ENCODE peak calls at places on chromosomes 1 and 21, in six cellular contexts. W is GM20000; A is CD8-positive, alpha-beta T cell; F is kidney; E is esophagus muscularis mucosa; L is right lobe of liver. J is an unnamed sample.

GRCh38 chr1:2347409-2347785 is 44.0 kb downstream of the MORN1 start:
- DNase-seq in W (no peak), A (no peak), F (peak), E (no peak), L (peak), J (no peak)

GRCh38 chr21:46128106-46128982 is 27.0 kb downstream of the FTCD start:
- DNase-seq in W (no peak), A (no peak), F (peak), E (no peak), L (peak), J (no peak)

GRCh38 chr1:46708121-46708520 is 10.8 kb downstream of the EFCAB14 start:
- DNase-seq in W (no peak), A (no peak), F (no peak), E (no peak), L (no peak), J (no peak)

GRCh38 chr1:71037066-71037465 is 10.6 kb downstream of the PTGER3 start:
- DNase-seq in W (no peak), A (no peak), F (no peak), E (no peak), L (no peak), J (no peak)

GRCh38 chr1:186626969-186627368 is 53.3 kb downstream of the PTGS2 start:
- DNase-seq in W (no peak), A (no peak), F (no peak), E (no peak), L (no peak), J (no peak)

GRCh38 chr1:183810756-183811155 is 5.8 kb downstream of the RGL1 start:
- DNase-seq in W (no peak), A (no peak), F (no peak), E (no peak), L (no peak), J (no peak)

GRCh38 chr1:29967261-29967660 is 730.9 kb downstream of the PTPRU start:
- DNase-seq in W (no peak), A (no peak), F (no peak), E (no peak), L (no peak), J (no peak)

GRCh38 chr1:27416387-27417111 is 24.1 kb downstream of the GPR3 start:
- DNase-seq in W (no peak), A (peak), F (no peak), E (no peak), L (no peak), J (no peak)

GRCh38 chr1:216913966-216914365 is 190.7 kb upstream of the ESRRG start:
- DNase-seq in W (no peak), A (no peak), F (no peak), E (no peak), L (no peak), J (no peak)

GRCh38 chr21:40166291-40166843 is 299.1 kb downstream of the PCP4 start:
- DNase-seq in W (no peak), A (no peak), F (no peak), E (no peak), L (no peak), J (no peak)

GRCh38 chr1:221723018-221723917 is 18.6 kb downstream of the DUSP10 start:
- DNase-seq in W (no peak), A (no peak), F (no peak), E (peak), L (no peak), J (no peak)

GRCh38 chr1:172638885-172639831 is 19.7 kb upstream of the FASLG start:
- DNase-seq in W (peak), A (peak), F (peak), E (no peak), L (no peak), J (no peak)

GRCh38 chr1:6249732-6250689 is 6.0 kb downstream of the HES3 start:
- DNase-seq in W (no peak), A (no peak), F (peak), E (no peak), L (no peak), J (peak)

GRCh38 chr1:1510912-1511532 is 940 bp upstream of the ATAD3A start:
- DNase-seq in W (peak), A (no peak), F (no peak), E (no peak), L (no peak), J (no peak)

GRCh38 chr1:217373761-217374701 is 256.9 kb downstream of the GPATCH2 start:
- DNase-seq in W (no peak), A (no peak), F (peak), E (peak), L (no peak), J (no peak)

GRCh38 chr1:227762231-227762911 is 27.1 kb downstream of the SNAP47 start:
- DNase-seq in W (peak), A (peak), F (peak), E (peak), L (peak), J (peak)

GRCh38 chr1:225655509-225656258 is 2.8 kb upstream of the ENAH start:
- DNase-seq in W (no peak), A (no peak), F (no peak), E (peak), L (no peak), J (no peak)
- TF ChIP-seq CTCF in W (no peak), A (no peak), F (no peak), E (peak), L (no peak), J (peak)

GRCh38 chr1:87335175-87335992 is 6.7 kb downstream of the LMO4 start:
- DNase-seq in W (peak), A (peak), F (peak), E (no peak), L (peak), J (peak)
- TF ChIP-seq CTCF in W (peak), A (no peak), F (no peak), E (peak), L (peak), J (peak)

DNA sequence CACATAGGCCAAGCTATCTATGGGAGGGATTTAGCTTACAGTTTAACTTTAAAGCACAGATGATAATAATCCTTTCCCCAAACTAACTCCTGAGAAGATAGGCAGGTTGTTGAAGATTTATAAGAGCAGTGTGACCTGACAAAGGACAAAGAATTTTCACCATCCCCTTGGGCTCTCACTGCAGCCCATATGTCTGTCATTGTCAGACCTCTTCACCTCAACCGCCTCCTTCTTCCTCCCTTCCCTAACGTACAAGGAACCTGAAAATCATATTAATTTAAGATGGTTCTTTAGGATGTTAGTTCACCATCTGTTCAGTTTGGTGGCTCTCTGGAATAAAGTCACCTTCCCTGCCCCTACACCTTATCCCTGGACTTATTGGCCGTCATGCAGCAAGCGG is 5.0 kb downstream of the RNU1-2 start:
- DNase-seq in W (no peak), A (no peak), F (no peak), E (no peak), L (no peak), J (no peak)
- TF ChIP-seq CTCF in W (no peak), A (no peak), F (no peak), E (no peak), L (peak), J (peak)

GRCh38 chr1:145960468-145961108 is 2.8 kb upstream of the LIX1L start:
- DNase-seq in W (peak), A (peak), F (peak), E (no peak), L (peak), J (peak)
- TF ChIP-seq CTCF in W (no peak), A (no peak), F (peak), E (peak), L (peak), J (no peak)

J was measured in GM13977.